ENCODE peak calls at places on chromosomes 11 and 22, in ten cellular contexts. Y is SJSA1, N is lower lobe of right lung, K is DND-41, Z is IMR-90, B is H9, U is heart left ventricle, X is tibial nerve, D is cardiac muscle cell, A is thoracic aorta. W is an unnamed sample. For H3K9me3, the result is how much of the 10 kb centered on the place peaks cover.

GRCh38 chr11:61766353-61766841 is 14.0 kb downstream of the MYRF start:
- DNase-seq in Y (no peak), N (peak), K (no peak), Z (peak), B (no peak), U (no peak), X (no peak), D (no peak), A (no peak), W (no peak)

GRCh38 chr11:12195773-12196172 is 85.4 kb downstream of the MICAL2 start:
- DNase-seq in Y (no peak), N (no peak), K (peak), Z (no peak), B (no peak), U (no peak), X (no peak), D (no peak), A (no peak), W (no peak)

GRCh38 chr22:20316844-20317401 is 2.9 kb downstream of the DGCR6L start:
- DNase-seq in Y (no peak), N (no peak), K (no peak), Z (no peak), B (no peak), U (no peak), X (no peak), D (no peak), A (no peak), W (no peak)

GRCh38 chr11:64859542-64860414 is 15.3 kb upstream of the CDC42BPG start:
- DNase-seq in Y (no peak), N (no peak), K (peak), Z (no peak), B (no peak), U (no peak), X (no peak), D (no peak), A (no peak), W (no peak)

GRCh38 chr11:61682093-61682732 is 2.0 kb downstream of the DAGLA start:
- DNase-seq in Y (no peak), N (no peak), K (no peak), Z (no peak), B (no peak), U (peak), X (no peak), D (no peak), A (no peak), W (no peak)

GRCh38 chr11:123100378-123101085 is 38.6 kb upstream of the HSPA8 start:
- DNase-seq in Y (no peak), N (no peak), K (no peak), Z (no peak), B (no peak), U (peak), X (peak), D (no peak), A (no peak), W (no peak)

GRCh38 chr22:20019661-20020532 is 1.0 kb upstream of the TANGO2 start:
- DNase-seq in Y (no peak), N (no peak), K (peak), Z (no peak), B (no peak), U (peak), X (no peak), D (no peak), A (no peak), W (no peak)

GRCh38 chr11:59753650-59754493 is 1.3 kb upstream of the STX3 start:
- DNase-seq in Y (peak), N (peak), K (peak), Z (peak), B (peak), U (peak), X (peak), D (peak), A (peak), W (no peak)

GRCh38 chr22:22088658-22089458 is 106.3 kb upstream of the TOP3B start:
- DNase-seq in Y (no peak), N (no peak), K (no peak), Z (no peak), B (no peak), U (no peak), X (no peak), D (no peak), A (no peak), W (no peak)

GRCh38 chr11:118819687-118820086 is 28.7 kb upstream of the DDX6 start:
- DNase-seq in Y (no peak), N (no peak), K (no peak), Z (no peak), B (no peak), U (no peak), X (no peak), D (no peak), A (no peak), W (no peak)

GRCh38 chr11:128336203-128336602 is 251.2 kb downstream of the ETS1 start:
- DNase-seq in Y (no peak), N (peak), K (no peak), Z (peak), B (no peak), U (peak), X (no peak), D (no peak), A (no peak), W (no peak)

GRCh38 chr22:43955883-43956286 is 643 bp downstream of the SAMM50 start:
- DNase-seq in Y (no peak), N (no peak), K (peak), Z (no peak), B (no peak), U (no peak), X (no peak), D (no peak), A (no peak), W (no peak)

GRCh38 chr11:115503886-115504278 is 333 bp downstream of the CADM1 start:
- DNase-seq in Y (no peak), N (no peak), K (no peak), Z (no peak), B (no peak), U (no peak), X (no peak), D (no peak), A (no peak), W (no peak)

GRCh38 chr11:46920709-46921108 is 2.4 kb upstream of the LRP4 start:
- DNase-seq in Y (peak), N (no peak), K (no peak), Z (peak), B (no peak), U (peak), X (peak), D (no peak), A (peak), W (no peak)

GRCh38 chr11:14852571-14853177 is 39.4 kb downstream of the CYP2R1 start:
- DNase-seq in Y (no peak), N (no peak), K (peak), Z (no peak), B (no peak), U (no peak), X (no peak), D (no peak), A (no peak), W (no peak)

GRCh38 chr11:123166095-123166559 is 28.9 kb downstream of the CLMP start:
- DNase-seq in Y (peak), N (peak), K (peak), Z (peak), B (peak), U (no peak), X (peak), D (peak), A (no peak), W (no peak)

GRCh38 chr11:118088531-118088930 is 1.8 kb upstream of the SMIM35 start:
- DNase-seq in Y (no peak), N (peak), K (no peak), Z (no peak), B (no peak), U (peak), X (no peak), D (no peak), A (no peak), W (no peak)

GRCh38 chr11:33531743-33532181 is 168.9 kb downstream of the C11orf91 start:
- DNase-seq in Y (no peak), N (no peak), K (no peak), Z (peak), B (no peak), U (no peak), X (no peak), D (no peak), A (no peak), W (no peak)

GRCh38 chr11:45106440-45106839 is 40.0 kb upstream of the PRDM11 start:
- DNase-seq in Y (no peak), N (no peak), K (no peak), Z (no peak), B (no peak), U (no peak), X (no peak), D (no peak), A (no peak), W (no peak)

GRCh38 chr11:71212871-71213559 is 39.4 kb downstream of the SHANK2 start:
- DNase-seq in Y (no peak), N (no peak), K (no peak), Z (peak), B (no peak), U (no peak), X (no peak), D (no peak), A (no peak), W (no peak)

GRCh38 chr11:63940786-63941185 is 2.0 kb downstream of the NAA40 start:
- DNase-seq in Y (no peak), N (no peak), K (no peak), Z (no peak), B (no peak), U (no peak), X (no peak), D (no peak), A (no peak), W (no peak)

GRCh38 chr11:5989203-5989602 is 2.4 kb upstream of the OR52L1 start:
- DNase-seq in Y (no peak), N (no peak), K (no peak), Z (no peak), B (no peak), U (no peak), X (no peak), D (no peak), A (no peak), W (no peak)

GRCh38 chr22:30878516-30879365 is 89.8 kb downstream of the MORC2 start:
- DNase-seq in Y (no peak), N (peak), K (no peak), Z (no peak), B (no peak), U (peak), X (no peak), D (peak), A (no peak), W (no peak)

GRCh38 chr22:37416806-37417205 is 10.5 kb downstream of the ELFN2 start:
- DNase-seq in Y (no peak), N (no peak), K (peak), Z (no peak), B (no peak), U (no peak), X (no peak), D (peak), A (no peak), W (no peak)

GRCh38 chr22:35355744-35356420 is 25.0 kb upstream of the HMOX1 start:
- DNase-seq in Y (peak), N (no peak), K (no peak), Z (peak), B (no peak), U (no peak), X (no peak), D (no peak), A (no peak), W (no peak)
- H3K27ac ChIP-seq in Y (no peak), N (peak), K (no peak), Z (no peak), B (no peak), U (no peak), X (peak), D (no peak), A (no peak), W (no peak)

GRCh38 chr11:16505481-16505880 is 149.1 kb upstream of the SOX6 start:
- DNase-seq in Y (no peak), N (no peak), K (no peak), Z (no peak), B (peak), U (no peak), X (no peak), D (no peak), A (no peak), W (no peak)
- H3K9me3 ChIP-seq in Y (under half), N (under half), K (under half), Z (under half), B (under half), U (under half), X (under half), D (under half), A (under half), W (under half)

DNA sequence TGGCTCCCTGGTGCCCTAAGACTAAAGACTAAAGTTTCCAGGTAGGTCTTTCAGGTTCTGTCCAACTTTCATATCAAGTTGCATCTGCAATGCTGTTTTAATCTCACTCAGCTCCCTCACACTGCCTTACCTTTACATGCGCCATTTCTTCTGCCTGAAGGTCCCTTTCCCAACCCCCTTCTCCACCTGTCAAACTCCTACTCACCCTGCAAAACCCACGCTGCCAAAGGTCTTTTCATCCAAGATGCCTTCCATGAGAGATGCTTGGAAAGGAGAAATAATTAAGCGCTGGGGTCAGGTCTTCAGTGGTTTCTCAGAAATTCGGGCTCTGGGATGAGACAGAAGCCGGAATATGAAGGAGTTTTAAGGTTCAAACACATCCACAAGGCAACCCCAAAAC is 95.1 kb downstream of the MN1 start:
- DNase-seq in Y (no peak), N (no peak), K (no peak), Z (no peak), B (no peak), U (no peak), X (no peak), D (no peak), A (no peak), W (no peak)
- H3K27ac ChIP-seq in Y (no peak), N (no peak), K (no peak), Z (no peak), B (no peak), U (no peak), X (no peak), D (no peak), A (no peak), W (no peak)

GRCh38 chr22:47369431-47370015 is 607.1 kb downstream of the TBC1D22A start:
- DNase-seq in Y (no peak), N (no peak), K (no peak), Z (no peak), B (no peak), U (no peak), X (no peak), D (no peak), A (no peak), W (no peak)

GRCh38 chr22:47370448-47371262 is 608.2 kb downstream of the TBC1D22A start:
- DNase-seq in Y (no peak), N (peak), K (no peak), Z (no peak), B (no peak), U (no peak), X (no peak), D (no peak), A (no peak), W (no peak)

GRCh38 chr22:47367993-47368945 is 605.8 kb downstream of the TBC1D22A start:
- DNase-seq in Y (no peak), N (peak), K (no peak), Z (no peak), B (peak), U (no peak), X (no peak), D (no peak), A (no peak), W (no peak)

GRCh38 chr22:47367107-47367690 is 604.7 kb downstream of the TBC1D22A start:
- DNase-seq in Y (no peak), N (no peak), K (no peak), Z (no peak), B (peak), U (no peak), X (no peak), D (no peak), A (no peak), W (no peak)

GRCh38 chr22:47369020-47369419 is 606.6 kb downstream of the TBC1D22A start:
- DNase-seq in Y (no peak), N (no peak), K (no peak), Z (no peak), B (peak), U (no peak), X (no peak), D (no peak), A (no peak), W (no peak)
- H3K9me3 ChIP-seq in Y (under half), N (under half), K (under half), Z (under half), B (half or more), U (under half), X (under half), D (under half), A (under half), W (under half)

GRCh38 chr11:110294509-110294908 is 1.9 kb downstream of the RDX start:
- DNase-seq in Y (peak), N (no peak), K (no peak), Z (no peak), B (no peak), U (no peak), X (no peak), D (no peak), A (no peak), W (no peak)

GRCh38 chr11:110295487-110296225 is 758 bp downstream of the RDX start:
- DNase-seq in Y (peak), N (peak), K (no peak), Z (peak), B (peak), U (peak), X (peak), D (peak), A (no peak), W (no peak)

GRCh38 chr11:110296226-110297081 is at the start of gene RDX:
- DNase-seq in Y (peak), N (peak), K (peak), Z (peak), B (peak), U (peak), X (peak), D (peak), A (peak), W (no peak)

GRCh38 chr11:110297082-110297725 is 790 bp upstream of the RDX start:
- DNase-seq in Y (peak), N (no peak), K (no peak), Z (peak), B (no peak), U (no peak), X (no peak), D (no peak), A (no peak), W (no peak)

DNA sequence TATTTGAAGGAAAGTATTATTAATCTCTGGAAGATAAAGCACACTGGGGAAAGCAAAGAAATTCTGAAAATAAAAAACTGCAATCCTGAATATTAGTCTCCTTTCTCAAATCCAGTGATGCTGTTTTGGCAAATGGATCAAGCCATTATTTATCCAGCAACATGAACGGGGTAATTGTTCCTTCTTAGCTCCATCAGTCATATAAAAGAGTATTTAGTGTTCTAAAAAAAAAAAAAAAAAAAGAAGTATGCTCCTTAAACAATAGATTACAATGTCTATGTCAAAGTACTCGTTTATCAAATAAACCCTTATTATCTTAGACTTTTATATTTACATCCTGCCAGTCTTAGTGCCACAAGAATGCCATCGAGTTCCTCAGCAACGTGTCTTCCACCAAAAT is 1.3 kb downstream of the RDX start:
- DNase-seq in Y (no peak), N (no peak), K (no peak), Z (no peak), B (no peak), U (no peak), X (no peak), D (no peak), A (no peak), W (no peak)
- H3K27ac ChIP-seq in Y (peak), N (peak), K (no peak), Z (no peak), B (no peak), U (peak), X (peak), D (peak), A (peak), W (peak)

DNA sequence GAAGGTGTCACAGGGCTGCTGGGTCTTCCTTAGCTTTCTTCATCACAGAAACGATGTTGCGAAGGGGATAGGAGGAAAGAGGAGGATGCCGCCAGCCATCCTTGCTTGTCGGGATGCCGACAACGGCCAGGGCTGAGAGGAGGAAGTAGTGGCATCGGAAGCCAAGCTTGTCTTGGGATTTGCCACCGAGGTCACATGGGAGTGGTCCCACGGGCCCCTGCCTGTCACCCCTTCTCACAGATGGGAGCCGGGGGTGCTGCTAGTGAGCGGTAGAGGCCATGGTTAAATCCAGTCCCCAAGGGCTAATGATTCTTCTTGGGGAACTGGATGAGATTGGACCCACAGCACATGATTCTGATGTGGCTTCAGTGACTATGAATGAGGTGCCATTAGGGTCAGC is 1375.8 kb downstream of the BRD1 start:
- DNase-seq in Y (no peak), N (peak), K (no peak), Z (no peak), B (no peak), U (no peak), X (no peak), D (no peak), A (no peak), W (no peak)
- H3K9me3 ChIP-seq in Y (under half), N (under half), K (under half), Z (under half), B (under half), U (under half), X (under half), D (under half), A (under half), W (under half)

GRCh38 chr11:57338152-57338551 is at the start of gene P2RX3:
- DNase-seq in Y (no peak), N (no peak), K (no peak), Z (no peak), B (no peak), U (peak), X (no peak), D (no peak), A (no peak), W (no peak)
- H3K27ac ChIP-seq in Y (no peak), N (no peak), K (no peak), Z (no peak), B (no peak), U (no peak), X (no peak), D (no peak), A (no peak), W (no peak)

DNA sequence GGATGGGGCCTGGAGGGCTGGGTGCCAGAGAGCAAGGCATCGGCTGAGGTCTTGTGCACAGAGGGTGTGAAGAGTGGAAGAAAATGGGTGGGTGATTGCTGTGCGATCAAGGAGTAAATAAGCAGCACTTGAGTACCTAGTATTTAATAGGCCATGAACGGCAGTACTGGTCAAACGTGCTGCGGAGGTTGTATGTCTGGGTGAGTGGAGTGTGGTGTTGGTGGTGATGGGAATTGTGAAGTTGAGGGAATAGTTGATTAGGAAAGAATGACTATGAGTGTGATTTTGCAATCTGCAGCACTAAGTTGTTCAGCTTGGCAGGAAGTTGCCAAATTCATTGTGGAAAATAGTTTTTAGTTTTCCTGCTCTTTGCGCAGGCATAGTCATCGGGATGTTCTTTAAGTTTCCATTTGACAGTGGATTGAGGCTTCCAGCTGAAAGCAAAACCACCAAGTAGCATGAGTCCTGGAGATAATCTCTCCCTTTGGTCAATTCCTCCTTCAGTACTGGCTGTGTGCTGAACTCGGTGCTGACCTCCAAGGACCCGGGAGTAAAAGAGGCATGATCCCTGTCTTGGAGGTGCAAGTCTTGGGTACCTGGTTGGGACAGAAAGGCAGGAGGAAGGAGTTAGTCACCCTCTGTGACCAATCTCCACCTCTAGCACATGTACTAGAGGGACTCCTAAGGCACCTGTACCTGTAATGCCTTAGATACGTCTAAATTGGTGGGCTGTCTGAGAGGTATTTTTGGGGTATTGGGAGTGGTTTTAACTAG is 2.1 kb downstream of the PANX1 start:
- DNase-seq in Y (no peak), N (no peak), K (no peak), Z (peak), B (no peak), U (no peak), X (peak), D (no peak), A (no peak), W (no peak)
- H3K9me3 ChIP-seq in Y (under half), N (under half), K (under half), Z (under half), B (under half), U (under half), X (under half), D (under half), A (under half), W (under half)

W was measured in SK-N-MC.